ENCODE peak calls at places on chromosome 5, in nine cellular contexts. P is CD8-positive, alpha-beta T cell; G is AG04449; J is Jurkat, Clone E6-1; M is T-helper 1 cell; W is GM23248; X is activated CD8-positive, alpha-beta memory T cell treated with anti-CD3 and anti-CD28 coated beads for 4 hours; A is HTR-8/SVneo; C is SW480. F is an unnamed sample.

GRCh38 chr5:177373806-177374205 is 10.4 kb upstream of the SLC34A1 start:
- DNase-seq in C (no peak), M (no peak), A (no peak), W (no peak), P (no peak), X (no peak), J (no peak), G (no peak), F (no peak)

GRCh38 chr5:110414360-110414759 is 312.1 kb downstream of the TMEM232 start:
- DNase-seq in A (no peak), X (no peak), G (peak; percentile 9), M (no peak), C (no peak), P (no peak), W (peak; percentile 66), J (peak; percentile 2), F (peak; percentile 3)

GRCh38 chr5:137192293-137192743 is 306.8 kb downstream of the SPOCK1 start:
- DNase-seq in J (no peak), C (no peak), A (peak; percentile 51), M (no peak), G (no peak), X (no peak), W (peak; percentile 78), P (no peak), F (peak; percentile 19)

GRCh38 chr5:56673171-56673570 is 142.2 kb upstream of the MAP3K1 start:
- DNase-seq in W (no peak), J (peak; percentile 10), M (no peak), C (no peak), G (no peak), A (no peak), P (no peak), X (no peak), F (no peak)

GRCh38 chr5:53035868-53036381 is 46.8 kb downstream of the ITGA2 start:
- DNase-seq in G (no peak), J (peak; percentile 36), A (no peak), M (no peak), C (no peak), X (no peak), P (no peak), W (peak; percentile 65), F (peak; percentile 58)

GRCh38 chr5:147822686-147823491 is 8.6 kb downstream of the SPINK1 start:
- DNase-seq in C (peak; percentile 67), M (no peak), P (peak; percentile 39), G (peak; percentile 17), X (no peak), A (peak; percentile 12), J (peak; percentile 66), W (peak; percentile 70), F (peak; percentile 61)

GRCh38 chr5:123035950-123036390 is 555 bp downstream of the PPIC start:
- DNase-seq in X (no peak), G (no peak), A (peak; percentile 31), J (no peak), M (no peak), C (peak; percentile 73), W (peak; percentile 75), P (no peak), F (peak; percentile 11)

GRCh38 chr5:117590944-117591343 is 1016.3 kb upstream of the SEMA6A start:
- DNase-seq in G (no peak), A (peak; percentile 11), W (no peak), M (no peak), X (no peak), J (peak; percentile 10), C (peak; percentile 16), P (no peak), F (peak; percentile 52)

GRCh38 chr5:115586525-115587146 is 15.6 kb downstream of the TICAM2 start:
- DNase-seq in J (peak; percentile 7), X (no peak), C (peak; percentile 65), W (peak; percentile 77), A (peak; percentile 18), M (no peak), G (no peak), P (no peak), F (peak; percentile 65)

F was measured in HCEC 1CT.